ENCODE peak calls at places on chromosomes 2 and 18, in four cellular contexts. W is left ventricle myocardium inferior, G is H1, D is adrenal gland. T is an unnamed sample. For H3K4me1, the result is how much of the 10 kb centered on the place peaks cover.

GRCh38 chr2:217360781-217361485 is 501.1 kb upstream of the TNP1 start:
- DNase-seq in W (no peak), G (no peak), D (peak), T (no peak)

GRCh38 chr2:172614932-172615331 is 59.0 kb downstream of the PDK1 start:
- DNase-seq in W (no peak), G (no peak), D (no peak), T (no peak)

GRCh38 chr2:39781697-39782096 is 2.6 kb upstream of the THUMPD2 start:
- DNase-seq in W (no peak), G (no peak), D (no peak), T (no peak)

GRCh38 chr18:44748582-44748981 is 67.9 kb downstream of the SETBP1 start:
- DNase-seq in W (no peak), G (no peak), D (no peak), T (no peak)

GRCh38 chr18:45014047-45014501 is 333.4 kb downstream of the SETBP1 start:
- DNase-seq in W (no peak), G (no peak), D (peak), T (peak)

GRCh38 chr2:151238527-151239487 is 22.9 kb downstream of the RBM43 start:
- DNase-seq in W (no peak), G (no peak), D (peak), T (no peak)

GRCh38 chr18:44464401-44465185 is 216.1 kb upstream of the SETBP1 start:
- DNase-seq in W (no peak), G (no peak), D (no peak), T (no peak)

GRCh38 chr2:240463866-240464481 is 28.5 kb downstream of the GPC1 start:
- DNase-seq in W (no peak), G (no peak), D (peak), T (no peak)

GRCh38 chr2:99974966-99975365 is 167.4 kb downstream of the AFF3 start:
- DNase-seq in W (no peak), G (no peak), D (no peak), T (no peak)

GRCh38 chr2:195251221-195251620 is 405.8 kb upstream of the SLC39A10 start:
- DNase-seq in W (no peak), G (no peak), D (no peak), T (no peak)

GRCh38 chr2:191894681-191895147 is 47.8 kb upstream of the CAVIN2 start:
- DNase-seq in W (no peak), G (no peak), D (no peak), T (no peak)

GRCh38 chr2:210553371-210553770 is 3.0 kb upstream of the CPS1 start:
- DNase-seq in W (no peak), G (no peak), D (peak), T (no peak)

GRCh38 chr18:62713651-62714247 is 1.6 kb upstream of the PHLPP1 start:
- DNase-seq in W (no peak), G (no peak), D (no peak), T (no peak)

GRCh38 chr2:120175000-120175581 is 48.1 kb downstream of the TMEM185B start:
- DNase-seq in W (no peak), G (no peak), D (peak), T (no peak)

GRCh38 chr2:159773426-159773825 is 24.6 kb downstream of the CD302 start:
- DNase-seq in W (no peak), G (no peak), D (no peak), T (no peak)

GRCh38 chr2:36446258-36446657 is 90.7 kb downstream of the CRIM1 start:
- DNase-seq in W (no peak), G (no peak), D (no peak), T (no peak)

GRCh38 chr2:177740718-177741117 is 331.9 kb downstream of the PDE11A start:
- DNase-seq in W (no peak), G (no peak), D (peak), T (no peak)

GRCh38 chr2:15730545-15731212 is 139.0 kb downstream of the DDX1 start:
- DNase-seq in W (peak), G (no peak), D (peak), T (peak)

GRCh38 chr2:82215212-82215611 is 1910.7 kb upstream of the LRRTM1 start:
- DNase-seq in W (no peak), G (no peak), D (no peak), T (no peak)

GRCh38 chr2:195656131-195656858 is 731 bp upstream of the SLC39A10 start:
- DNase-seq in W (no peak), G (no peak), D (peak), T (no peak)

GRCh38 chr2:238228700-238229099 is 11.1 kb downstream of the HES6 start:
- DNase-seq in W (no peak), G (no peak), D (no peak), T (no peak)

GRCh38 chr2:196170681-196171247 is 614 bp downstream of the STK17B start:
- DNase-seq in W (peak), G (no peak), D (peak), T (peak)

GRCh38 chr2:69693472-69694450 is 48.2 kb upstream of the ANXA4 start:
- DNase-seq in W (no peak), G (no peak), D (no peak), T (peak)

GRCh38 chr2:23445450-23445868 is 60.5 kb downstream of the KLHL29 start:
- DNase-seq in W (no peak), G (peak), D (no peak), T (no peak)

GRCh38 chr18:46072959-46073358 is 899 bp upstream of the PSTPIP2 start:
- DNase-seq in W (no peak), G (no peak), D (no peak), T (no peak)

GRCh38 chr2:45494275-45494977 is 116.6 kb downstream of the SRBD1 start:
- DNase-seq in W (no peak), G (no peak), D (peak), T (peak)

GRCh38 chr2:37782721-37783438 is 111.4 kb upstream of the CDC42EP3 start:
- DNase-seq in W (no peak), G (no peak), D (no peak), T (peak)

GRCh38 chr2:230821261-230821990 is 43.3 kb upstream of the ITM2C start:
- DNase-seq in W (no peak), G (no peak), D (no peak), T (no peak)

GRCh38 chr2:55231546-55232083 is 478 bp downstream of the CLHC1 start:
- DNase-seq in W (no peak), G (no peak), D (no peak), T (no peak)

GRCh38 chr2:43131051-43131889 is 95.1 kb downstream of the ZFP36L2 start:
- DNase-seq in W (peak), G (no peak), D (peak), T (peak)

GRCh38 chr2:9769171-9770005 is 73.9 kb upstream of the TAF1B start:
- DNase-seq in W (no peak), G (no peak), D (no peak), T (no peak)

GRCh38 chr2:101781326-101781725 is 83.8 kb downstream of the MAP4K4 start:
- DNase-seq in W (no peak), G (no peak), D (no peak), T (no peak)

GRCh38 chr18:77191241-77191751 is 58.4 kb upstream of the GALR1 start:
- DNase-seq in W (no peak), G (no peak), D (no peak), T (no peak)

GRCh38 chr2:95158891-95159619 is 593 bp downstream of the ZNF514 start:
- DNase-seq in W (peak), G (peak), D (peak), T (peak)

GRCh38 chr2:96144481-96145027 is 686 bp downstream of the DUSP2 start:
- DNase-seq in W (no peak), G (peak), D (no peak), T (peak)

GRCh38 chr2:10934308-10934978 is 22.7 kb downstream of the KCNF1 start:
- DNase-seq in W (no peak), G (no peak), D (no peak), T (no peak)
- H3K4me3 ChIP-seq in W (no peak), G (no peak), D (no peak), T (no peak)

GRCh38 chr2:233387667-233388528 is 33.6 kb downstream of the DGKD start:
- DNase-seq in W (peak), G (peak), D (peak), T (peak)
- H3K4me1 ChIP-seq in W (half or more), G (under half), D (under half), T (under half)

GRCh38 chr18:30997223-30997622 is 45.3 kb downstream of the DSC3 start:
- DNase-seq in W (no peak), G (no peak), D (no peak), T (no peak)

GRCh38 chr18:30999887-31000628 is 42.5 kb downstream of the DSC3 start:
- DNase-seq in W (no peak), G (no peak), D (no peak), T (no peak)

GRCh38 chr18:30999186-30999585 is 43.4 kb downstream of the DSC3 start:
- DNase-seq in W (no peak), G (no peak), D (no peak), T (no peak)
- TF ChIP-seq CTCF in W (peak), G (no peak), D (no peak), T (no peak)

GRCh38 chr2:128736689-128737545 is 418.2 kb upstream of the HS6ST1 start:
- DNase-seq in W (peak), G (peak), D (peak), T (peak)
- H3K4me3 ChIP-seq in W (peak), G (peak), D (no peak), T (no peak)